ENCODE peak calls at places on chromosomes 11 and 22, in eight cellular contexts. R is hepatocyte, F is HCT116, Z is prostate gland, K is thoracic aorta, S is pancreas, I is left lung, M is mammary epithelial cell. O is an unnamed sample.

GRCh38 chr11:107836811-107837210 is 21.8 kb downstream of the SLC35F2 start:
- DNase-seq in R (no peak), F (no peak), Z (no peak), K (no peak), S (no peak), I (no peak), M (no peak), O (no peak)

GRCh38 chr11:45850446-45850845 is 3.2 kb downstream of the CRY2 start:
- DNase-seq in R (no peak), F (no peak), Z (no peak), K (no peak), S (no peak), I (no peak), M (no peak), O (no peak)

GRCh38 chr11:20913113-20913512 is 243.7 kb downstream of the NELL1 start:
- DNase-seq in R (no peak), F (no peak), Z (no peak), K (no peak), S (no peak), I (no peak), M (no peak), O (no peak)

GRCh38 chr22:35835267-35835997 is 117.8 kb downstream of the APOL5 start:
- DNase-seq in R (no peak), F (peak; percentile 18), Z (no peak), K (no peak), S (no peak), I (no peak), M (peak; percentile 50), O (no peak)

GRCh38 chr11:70415176-70415575 is 16.8 kb downstream of the CTTN start:
- DNase-seq in R (no peak), F (no peak), Z (no peak), K (no peak), S (no peak), I (no peak), M (peak; percentile 20), O (no peak)

GRCh38 chr11:68457214-68457897 is 3.2 kb upstream of the PPP6R3 start:
- DNase-seq in R (no peak), F (no peak), Z (no peak), K (no peak), S (no peak), I (no peak), M (no peak), O (no peak)

GRCh38 chr11:128172046-128172878 is 415.1 kb downstream of the ETS1 start:
- DNase-seq in R (peak; percentile 89), F (peak; percentile 74), Z (peak; percentile 73), K (peak; percentile 64), S (peak; percentile 80), I (peak; percentile 71), M (peak; percentile 69), O (peak; percentile 26)

GRCh38 chr11:2213384-2213842 is 41.8 kb upstream of the TH start:
- DNase-seq in R (no peak), F (no peak), Z (peak; percentile 4), K (no peak), S (no peak), I (peak; percentile 36), M (no peak), O (no peak)

GRCh38 chr11:123166095-123166559 is 28.9 kb downstream of the CLMP start:
- DNase-seq in R (peak; percentile 77), F (no peak), Z (no peak), K (no peak), S (no peak), I (peak; percentile 49), M (peak; percentile 66), O (no peak)

GRCh38 chr11:66639066-66639813 is 737 bp downstream of the RBM4 start:
- DNase-seq in R (peak; percentile 60), F (no peak), Z (no peak), K (no peak), S (peak; percentile 35), I (no peak), M (peak; percentile 29), O (no peak)

GRCh38 chr11:43904737-43905515 is 24.3 kb downstream of the ALKBH3 start:
- DNase-seq in R (no peak), F (no peak), Z (no peak), K (no peak), S (no peak), I (no peak), M (peak; percentile 64), O (no peak)

GRCh38 chr11:73812234-73812633 is 24.6 kb downstream of the MRPL48 start:
- DNase-seq in R (no peak), F (no peak), Z (no peak), K (no peak), S (no peak), I (no peak), M (no peak), O (no peak)

GRCh38 chr11:47179655-47179991 is 2.9 kb upstream of the ARFGAP2 start:
- DNase-seq in R (peak; percentile 62), F (no peak), Z (no peak), K (no peak), S (no peak), I (no peak), M (no peak), O (no peak)

GRCh38 chr11:88231894-88232482 is 56.7 kb upstream of the RAB38 start:
- DNase-seq in R (peak; percentile 45), F (no peak), Z (no peak), K (no peak), S (no peak), I (no peak), M (peak; percentile 34), O (no peak)

GRCh38 chr11:60872952-60873524 is 5.7 kb downstream of the ZP1 start:
- DNase-seq in R (peak; percentile 41), F (no peak), Z (no peak), K (no peak), S (no peak), I (no peak), M (no peak), O (no peak)

GRCh38 chr11:36254739-36255138 is 34.5 kb downstream of the COMMD9 start:
- DNase-seq in R (no peak), F (no peak), Z (no peak), K (no peak), S (no peak), I (no peak), M (peak; percentile 50), O (no peak)

DNA sequence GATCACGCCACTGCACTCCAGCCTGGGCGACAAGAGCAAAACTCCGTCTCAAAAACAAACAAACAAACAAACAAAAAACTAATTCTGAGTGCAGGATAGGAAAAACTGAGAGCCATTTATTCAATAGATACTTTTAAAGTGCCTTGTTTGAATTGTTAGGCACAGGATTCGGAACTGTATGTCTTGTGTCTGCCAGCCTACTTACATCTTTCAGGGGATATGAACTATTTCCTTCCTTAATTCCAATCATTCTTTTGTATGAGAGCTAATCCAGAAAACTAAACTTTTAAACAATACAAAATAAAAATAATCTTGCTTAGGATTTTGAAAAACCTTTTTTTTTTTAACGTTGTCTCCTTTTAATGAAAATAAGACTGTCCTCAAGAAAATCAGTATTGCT is 12.6 kb downstream of the UVRAG start:
- DNase-seq in R (no peak), F (no peak), Z (no peak), K (no peak), S (no peak), I (no peak), M (no peak), O (no peak)
- H3K4me1 ChIP-seq in R (peaks cover 16% of the 10 kb centered on the region), F (no peaks in the 10 kb centered on the region), Z (no peaks in the 10 kb centered on the region), K (peaks cover 27% of the 10 kb centered on the region), S (no peaks in the 10 kb centered on the region), I (peaks cover 22% of the 10 kb centered on the region), M (no peaks in the 10 kb centered on the region), O (no peaks in the 10 kb centered on the region)

GRCh38 chr22:46079861-46080821 is 70.2 kb upstream of the PPARA start:
- DNase-seq in R (no peak), F (no peak), Z (peak; percentile 79), K (peak; percentile 76), S (peak; percentile 73), I (peak; percentile 73), M (peak; percentile 95), O (no peak)

GRCh38 chr22:46077669-46078099 is 72.6 kb upstream of the PPARA start:
- DNase-seq in R (no peak), F (no peak), Z (no peak), K (no peak), S (no peak), I (peak; percentile 32), M (peak; percentile 29), O (no peak)

GRCh38 chr22:46078241-46079092 is 71.9 kb upstream of the PPARA start:
- DNase-seq in R (no peak), F (no peak), Z (peak; percentile 91), K (no peak), S (peak; percentile 85), I (peak; percentile 61), M (peak; percentile 91), O (no peak)

GRCh38 chr22:46081036-46081830 is 69.1 kb upstream of the PPARA start:
- DNase-seq in R (no peak), F (no peak), Z (no peak), K (no peak), S (no peak), I (peak; percentile 30), M (peak; percentile 31), O (no peak)

GRCh38 chr22:46079093-46079860 is 71.0 kb upstream of the PPARA start:
- DNase-seq in R (no peak), F (no peak), Z (no peak), K (no peak), S (no peak), I (peak; percentile 32), M (peak; percentile 46), O (no peak)
- H3K4me1 ChIP-seq in R (no peaks in the 10 kb centered on the region), F (peaks cover 89% of the 10 kb centered on the region), Z (peaks cover 27% of the 10 kb centered on the region), K (peaks cover 46% of the 10 kb centered on the region), S (peaks cover 54% of the 10 kb centered on the region), I (peaks cover 41% of the 10 kb centered on the region), M (peaks cover 56% of the 10 kb centered on the region), O (peaks cover 65% of the 10 kb centered on the region)

DNA sequence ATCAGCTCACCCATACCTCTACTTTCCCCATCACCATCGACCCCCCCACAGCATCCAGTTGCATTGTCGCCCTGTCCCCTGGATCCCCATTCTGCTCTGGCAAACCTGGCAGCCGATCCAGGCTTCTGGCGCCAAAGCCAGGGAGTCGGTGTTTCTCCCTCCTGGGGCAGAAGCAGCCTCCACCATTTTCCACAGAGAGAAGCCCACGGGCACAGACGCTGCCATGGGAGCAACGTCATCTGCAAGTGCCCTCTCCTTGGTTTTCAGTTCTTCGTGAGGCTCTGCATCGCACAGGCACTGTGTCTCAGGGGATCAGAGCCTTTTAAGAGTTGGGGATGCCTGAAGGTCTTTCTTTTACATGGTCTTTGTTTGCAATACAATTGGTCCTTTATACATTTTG is 2.3 kb downstream of the YPEL4 start:
- DNase-seq in R (no peak), F (no peak), Z (no peak), K (no peak), S (no peak), I (no peak), M (no peak), O (no peak)
- H3K4me1 ChIP-seq in R (peaks cover 53% of the 10 kb centered on the region), F (peaks cover 25% of the 10 kb centered on the region), Z (peaks cover 8% of the 10 kb centered on the region), K (peaks cover 19% of the 10 kb centered on the region), S (peaks cover 4% of the 10 kb centered on the region), I (peaks cover 25% of the 10 kb centered on the region), M (peaks cover 39% of the 10 kb centered on the region), O (peaks cover 41% of the 10 kb centered on the region)

DNA sequence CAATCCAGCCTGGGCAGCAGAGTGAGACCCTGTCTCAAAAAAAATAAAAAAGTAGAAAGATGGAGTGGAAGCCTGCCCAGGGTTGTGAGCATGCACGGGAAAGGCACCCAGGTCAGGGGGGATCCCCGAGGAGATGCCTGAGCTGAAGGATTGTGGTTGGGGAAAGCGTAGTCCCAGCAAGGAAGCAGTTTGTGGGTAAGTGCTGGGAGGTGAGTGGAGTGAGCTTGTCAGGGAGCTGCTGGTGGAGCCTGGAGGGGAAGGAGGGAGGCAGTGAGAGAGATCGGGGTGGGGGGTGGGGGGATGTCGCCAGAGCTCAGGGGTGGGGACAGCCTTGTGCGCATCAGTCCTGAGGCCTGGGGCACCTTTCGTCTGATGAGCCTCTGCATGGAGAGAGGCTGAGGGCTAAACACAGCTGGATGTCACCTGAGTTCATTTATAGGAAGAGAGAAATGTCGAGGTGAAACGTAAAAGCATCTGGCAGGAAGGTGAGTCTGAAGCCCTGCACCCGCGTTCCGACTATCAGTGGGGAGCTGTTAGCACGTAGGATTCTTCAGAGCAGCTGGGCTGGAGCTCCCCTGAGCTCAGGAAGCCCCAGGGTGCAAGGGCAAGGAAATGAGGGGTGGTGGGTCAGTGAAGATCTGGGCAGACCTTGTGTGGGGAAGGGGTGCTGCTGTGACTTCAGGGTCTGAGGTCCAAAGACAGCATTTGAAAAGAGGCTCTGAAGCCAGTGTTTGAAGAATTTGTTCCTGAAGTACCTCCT is 10.2 kb downstream of the TMEM121B start:
- DNase-seq in R (no peak), F (no peak), Z (no peak), K (no peak), S (no peak), I (no peak), M (no peak), O (no peak)
- H3K4me1 ChIP-seq in R (no peaks in the 10 kb centered on the region), F (no peaks in the 10 kb centered on the region), Z (no peaks in the 10 kb centered on the region), K (no peaks in the 10 kb centered on the region), S (no peaks in the 10 kb centered on the region), I (no peaks in the 10 kb centered on the region), M (no peaks in the 10 kb centered on the region), O (no peaks in the 10 kb centered on the region)

O was measured in keratinocyte.